ENCODE peak calls at places on chromosomes 3 and 15, in seven cellular contexts. R is glutamatergic neuron; U is T-helper 1 cell; P is stimulated activated CD8-positive, alpha-beta memory T cell treated with anti-CD3 and anti-CD28 coated beads, Interleukin-4, amount 100 ng/mL, for 1 hour; L is NCI-H146; Z is RPMI7951; Y is T-helper 9 cell. A is an unnamed sample.
A peak's percentile ranks its signal among the peaks of the same experiment; 100 is the strongest.

GRCh38 chr3:52063026-52063723 is 6.8 kb upstream of the DUSP7 start:
- DNase-seq in L (no peak), Z (peak; percentile 66), Y (no peak), R (no peak), P (no peak), U (no peak), A (no peak)

GRCh38 chr3:43288366-43288765 is 2.0 kb downstream of the SNRK start:
- DNase-seq in P (no peak), R (no peak), Y (no peak), U (no peak), Z (peak; percentile 42), L (no peak), A (no peak)

GRCh38 chr15:60005352-60006202 is 1.5 kb downstream of the FOXB1 start:
- DNase-seq in P (no peak), Z (no peak), Y (no peak), R (peak; percentile 35), L (peak; percentile 24), U (no peak), A (no peak)

GRCh38 chr3:67654832-67655152 is 380 bp upstream of the SUCLG2 start:
- DNase-seq in Z (no peak), U (no peak), L (peak; percentile 37), R (no peak), P (no peak), Y (peak; percentile 18), A (no peak)

GRCh38 chr15:60325905-60326304 is 71.9 kb downstream of the ANXA2 start:
- DNase-seq in L (no peak), Y (no peak), U (no peak), R (no peak), P (no peak), Z (no peak), A (no peak)

GRCh38 chr3:127174715-127175140 is 18.2 kb upstream of the PRR23E start:
- DNase-seq in Z (no peak), L (peak; percentile 30), P (no peak), R (no peak), Y (no peak), U (no peak), A (no peak)

GRCh38 chr3:129992781-129993180 is 18.3 kb downstream of the TRH start:
- DNase-seq in P (no peak), R (peak; percentile 36), L (no peak), Y (no peak), U (no peak), Z (peak; percentile 7), A (peak; percentile 53)

GRCh38 chr3:123379041-123379830 is 69.7 kb downstream of the ADCY5 start:
- DNase-seq in R (no peak), P (no peak), Z (no peak), L (no peak), Y (no peak), U (no peak), A (no peak)

GRCh38 chr15:95290376-95290973 is 1040.0 kb upstream of the NR2F2 start:
- DNase-seq in U (no peak), Z (no peak), L (no peak), R (no peak), Y (no peak), P (no peak), A (no peak)

GRCh38 chr3:132756108-132756650 is 34.0 kb upstream of the NPHP3 start:
- DNase-seq in P (no peak), Z (no peak), R (no peak), L (no peak), U (no peak), Y (no peak), A (no peak)

GRCh38 chr3:165466856-165467255 is 270.7 kb upstream of the SLITRK3 start:
- DNase-seq in L (no peak), U (no peak), Z (no peak), P (no peak), Y (no peak), R (no peak), A (no peak)

GRCh38 chr3:8500208-8500961 is 1.2 kb upstream of the LMCD1 start:
- DNase-seq in Y (no peak), U (no peak), L (no peak), R (no peak), Z (peak; percentile 45), P (no peak), A (no peak)

GRCh38 chr15:70035719-70036077 is 62.0 kb downstream of the TLE3 start:
- DNase-seq in Z (no peak), R (peak; percentile 9), P (no peak), Y (no peak), U (no peak), L (no peak), A (no peak)

GRCh38 chr3:174949523-174949922 is 90.4 kb downstream of the NAALADL2 start:
- DNase-seq in P (no peak), Y (no peak), L (no peak), R (no peak), U (no peak), Z (peak; percentile 3), A (no peak)

GRCh38 chr15:57780461-57780860 is 73.9 kb downstream of the POLR2M start:
- DNase-seq in P (no peak), L (no peak), R (no peak), U (no peak), Y (no peak), Z (no peak), A (no peak)

GRCh38 chr15:92541197-92542190 is 114.1 kb downstream of the FAM174B start:
- DNase-seq in L (no peak), R (no peak), U (no peak), Y (no peak), P (no peak), Z (peak; percentile 10), A (no peak)

GRCh38 chr3:98786364-98786930 is 23.3 kb downstream of the ST3GAL6 start:
- DNase-seq in P (no peak), L (no peak), U (no peak), Z (peak; percentile 33), Y (no peak), R (no peak), A (no peak)

GRCh38 chr3:71228156-71228885 is 355.2 kb downstream of the FOXP1 start:
- DNase-seq in P (no peak), L (peak; percentile 69), U (no peak), R (no peak), Y (no peak), Z (no peak), A (no peak)

GRCh38 chr3:8554725-8555621 is 53.4 kb downstream of the LMCD1 start:
- DNase-seq in P (no peak), Z (peak; percentile 99), U (no peak), R (peak; percentile 45), Y (no peak), L (no peak), A (no peak)

GRCh38 chr15:65054333-65055200 is 9.4 kb downstream of the SLC51B start:
- DNase-seq in L (peak; percentile 25), P (peak; percentile 21), Z (peak; percentile 59), U (no peak), Y (peak; percentile 26), R (peak; percentile 92), A (peak; percentile 54)

A was measured in H54.